ENCODE peak calls at places on chromosomes 13 and 19, in six cellular contexts. H is neuronal stem cell, B is IMR-90, P is mesenchymal stem cell, V is H1, Z is mesendoderm. L is an unnamed sample.

GRCh38 chr13:47865883-47866282 is 135.2 kb downstream of the SUCLA2 start:
- DNase-seq in B (no peak), P (no peak), Z (no peak), V (no peak), H (no peak), L (no peak)

GRCh38 chr13:85538957-85539356 is 260.3 kb downstream of the SLITRK6 start:
- DNase-seq in Z (no peak), H (no peak), B (no peak), P (no peak), V (no peak), L (no peak)

GRCh38 chr13:31545616-31546015 is 193.7 kb upstream of the RXFP2 start:
- DNase-seq in V (no peak), Z (no peak), P (no peak), H (no peak), B (no peak), L (no peak)

GRCh38 chr19:48950159-48950558 is 4.5 kb upstream of the BAX start:
- DNase-seq in Z (no peak), P (no peak), V (no peak), H (no peak), B (no peak), L (no peak)

GRCh38 chr13:75792526-75793187 is 156.5 kb downstream of the LMO7 start:
- DNase-seq in B (peak; percentile 56), H (no peak), Z (peak; percentile 69), P (peak; percentile 59), V (no peak), L (no peak)

GRCh38 chr13:111206148-111206547 is 91.0 kb downstream of the ARHGEF7 start:
- DNase-seq in V (no peak), H (no peak), P (no peak), B (no peak), Z (no peak), L (no peak)

GRCh38 chr13:95643814-95644598 is 500 bp downstream of the DZIP1 start:
- DNase-seq in H (no peak), B (peak; percentile 35), V (peak; percentile 88), Z (peak; percentile 67), P (peak; percentile 74), L (peak; percentile 61)

GRCh38 chr13:99367663-99368448 is 60.7 kb upstream of the GPR183 start:
- DNase-seq in Z (peak; percentile 35), H (no peak), V (peak; percentile 48), P (no peak), B (no peak), L (no peak)

GRCh38 chr19:58554494-58555368 is at the start of gene CHMP2A:
- DNase-seq in Z (peak; percentile 98), V (peak; percentile 99), B (peak; percentile 95), P (peak; percentile 97), H (peak; percentile 97), L (peak; percentile 99)

GRCh38 chr13:96417956-96418355 is 328.0 kb downstream of the HS6ST3 start:
- DNase-seq in B (no peak), H (no peak), Z (no peak), P (no peak), V (no peak), L (no peak)

GRCh38 chr13:46613409-46614049 is 60.6 kb downstream of the LRCH1 start:
- DNase-seq in V (no peak), Z (peak; percentile 73), P (peak; percentile 46), H (no peak), B (peak; percentile 40), L (no peak)

GRCh38 chr19:44841255-44841654 is 4.8 kb upstream of the NECTIN2 start:
- DNase-seq in H (no peak), B (no peak), P (no peak), Z (no peak), V (no peak), L (no peak)

GRCh38 chr13:40466271-40466670 is 200.2 kb downstream of the FOXO1 start:
- DNase-seq in H (no peak), P (no peak), Z (no peak), B (no peak), V (no peak), L (no peak)

GRCh38 chr19:41529484-41530183 is 46.3 kb upstream of the CEACAM21 start:
- DNase-seq in B (no peak), H (no peak), Z (no peak), P (no peak), V (no peak), L (no peak)

GRCh38 chr19:41530184-41530534 is 45.8 kb upstream of the CEACAM21 start:
- DNase-seq in Z (no peak), V (no peak), B (no peak), P (no peak), H (no peak), L (no peak)

GRCh38 chr19:41527079-41527478 is 48.9 kb upstream of the CEACAM21 start:
- DNase-seq in V (no peak), B (no peak), P (no peak), Z (no peak), H (no peak), L (no peak)

GRCh38 chr19:41530761-41531301 is 45.1 kb upstream of the CEACAM21 start:
- DNase-seq in P (peak; percentile 10), V (no peak), H (no peak), B (no peak), Z (no peak), L (no peak)

GRCh38 chr19:41528106-41528505 is 47.9 kb upstream of the CEACAM21 start:
- DNase-seq in H (no peak), V (no peak), P (no peak), Z (no peak), B (no peak), L (no peak)
- H2BK15ac ChIP-seq in H (no peak overlapping the region), V (no peak overlapping the region), P (no peak overlapping the region), Z (no peak overlapping the region), B (no peak overlapping the region), L (no peak overlapping the region)

GRCh38 chr13:112582305-112582704 is 5.6 kb downstream of the TUBGCP3 start:
- DNase-seq in H (no peak), V (no peak), B (no peak), Z (no peak), P (no peak), L (no peak)
- H2BK15ac ChIP-seq in H (no peak overlapping the region), V (no peak overlapping the region), B (no peak overlapping the region), Z (no peak overlapping the region), P (no peak overlapping the region), L (no peak overlapping the region)

DNA sequence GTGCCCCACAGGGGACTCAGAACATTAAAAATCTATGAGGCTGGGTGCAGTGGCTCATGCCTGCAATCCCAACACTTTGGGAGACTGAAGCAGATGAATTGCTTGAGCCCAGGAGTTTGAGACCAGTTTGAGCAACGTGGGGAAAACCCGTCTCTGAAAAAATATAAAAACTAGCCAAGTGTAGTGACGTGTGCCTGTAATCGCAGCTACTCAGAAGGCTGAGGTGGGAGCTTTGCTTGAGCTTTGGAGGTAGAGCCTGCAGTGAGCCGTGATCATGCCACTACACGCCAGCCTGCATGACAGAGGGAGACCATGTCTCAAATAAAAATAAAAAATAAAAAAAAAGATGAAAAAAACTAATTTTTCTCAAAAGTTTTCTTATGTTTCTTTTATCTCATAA is 1070.6 kb downstream of the PCDH9 start:
- DNase-seq in B (no peak), V (no peak), P (no peak), Z (no peak), H (no peak), L (no peak)
- H2BK15ac ChIP-seq in B (no peak overlapping the region), V (no peak overlapping the region), P (no peak overlapping the region), Z (no peak overlapping the region), H (no peak overlapping the region), L (no peak overlapping the region)

DNA sequence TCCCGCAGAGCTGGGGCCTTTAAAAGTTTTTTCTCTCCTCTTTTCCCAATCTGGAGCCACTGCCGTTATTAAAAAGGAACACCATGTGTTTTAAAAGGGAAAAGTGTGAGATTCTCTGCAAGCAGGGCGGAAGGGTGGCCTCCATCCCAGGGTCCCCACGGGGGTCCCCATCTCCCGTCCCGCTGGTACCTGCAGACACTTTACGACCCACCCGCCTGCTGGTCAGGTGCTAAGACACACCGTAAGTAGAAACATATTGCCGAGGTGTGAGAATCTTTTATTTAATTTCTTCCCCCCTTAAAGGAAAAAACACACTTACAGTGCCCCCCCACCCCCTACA is 1.8 kb downstream of the CRLF1 start:
- DNase-seq in Z (no peak), B (no peak), V (no peak), H (no peak), P (no peak), L (no peak)
- H2BK15ac ChIP-seq in Z (no peak overlapping the region), B (no peak overlapping the region), V (no peak overlapping the region), H (no peak overlapping the region), P (no peak overlapping the region), L (no peak overlapping the region)

DNA sequence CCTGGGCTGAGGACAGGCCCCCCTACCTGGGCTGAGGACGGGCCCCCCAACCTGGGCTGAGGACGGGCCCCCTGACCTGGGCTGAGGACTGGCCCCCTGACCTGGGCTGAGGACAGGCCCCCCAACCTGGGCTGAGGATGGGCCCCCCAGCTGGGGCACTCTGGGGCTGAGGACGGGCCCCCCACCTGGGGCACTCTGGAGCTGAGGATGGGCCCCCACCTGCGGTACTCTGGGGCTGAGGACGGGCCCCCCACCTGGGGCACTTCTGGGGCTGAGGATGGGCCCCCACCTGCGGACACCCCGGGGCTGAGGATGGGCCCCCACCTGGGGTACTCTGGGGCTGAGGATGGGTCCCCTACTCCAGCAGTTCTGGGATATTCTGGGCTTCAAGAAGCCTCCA is 65.5 kb downstream of the RASA3 start:
- DNase-seq in P (no peak), B (no peak), H (no peak), Z (no peak), V (no peak), L (no peak)
- H2BK15ac ChIP-seq in P (peak overlapping the region; percentile 91), B (peak overlapping the region; percentile 87), H (peak overlapping the region; percentile 88), Z (no peak overlapping the region), V (no peak overlapping the region), L (no peak overlapping the region)

DNA sequence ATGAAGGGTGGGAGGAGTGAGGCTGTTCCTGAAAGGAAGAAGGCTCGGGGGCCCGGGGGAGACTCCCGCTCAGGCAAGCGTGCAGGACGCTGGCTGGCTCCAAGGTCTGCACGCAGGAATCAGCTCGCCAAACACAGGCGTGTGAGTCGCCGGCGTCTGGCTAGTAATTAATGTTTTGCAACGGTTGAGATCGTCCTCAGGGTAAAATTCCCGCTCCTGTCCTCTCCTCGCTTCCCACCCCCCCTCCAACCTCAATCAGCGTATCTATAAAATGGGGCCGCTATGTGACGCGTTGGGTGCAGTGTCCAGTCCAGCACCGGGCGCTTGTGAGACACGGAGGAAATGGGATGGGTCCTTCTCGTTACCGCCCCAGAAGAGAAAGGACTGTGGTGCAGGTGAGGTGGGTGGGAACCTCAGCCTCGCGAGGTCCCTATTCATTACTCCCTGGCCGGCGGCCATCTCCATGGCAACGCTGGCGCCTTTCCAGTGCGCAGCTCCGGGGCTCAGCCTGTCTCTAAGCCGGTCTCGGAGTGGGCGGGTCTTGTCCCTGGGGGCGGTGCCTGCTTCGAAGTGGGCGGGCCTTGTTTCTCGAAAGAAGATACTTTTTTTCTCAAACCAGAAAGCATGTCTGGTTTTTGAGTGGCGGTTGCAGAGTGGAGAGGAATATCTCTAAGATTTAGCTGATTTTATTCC is 6.5 kb upstream of the ZNF579 start:
- DNase-seq in V (peak; percentile 99), P (peak; percentile 93), B (peak; percentile 86), Z (peak; percentile 97), H (peak; percentile 94), L (peak; percentile 98)
- H2BK15ac ChIP-seq in V (no peak overlapping the region), P (peak overlapping the region; percentile 86), B (no peak overlapping the region), Z (no peak overlapping the region), H (no peak overlapping the region), L (no peak overlapping the region)